ENCODE peak calls at places on chromosomes 11 and 22, in seven cellular contexts. One of them, this sample, is unnamed.

GRCh38 chr11:96194571-96194970 is 148.4 kb downstream of the MAML2 start:
- DNase-seq in AG04450: no peak
- DNase-seq in H1: no peak
- DNase-seq in SW 1271: no peak
- DNase-seq in NCI-H1417: no peak
- DNase-seq in amniotic stem cell: no peak
- DNase-seq in stimulated activated CD8-positive, alpha-beta memory T cell treated with anti-CD3 and anti-CD28 coated beads, Interleukin-4, amount 100 ng/mL, for 1 hour: no peak
- DNase-seq in this sample: no peak

GRCh38 chr11:133945087-133945974 is 11.4 kb downstream of the IGSF9B start:
- DNase-seq in NCI-H1417: no peak
- DNase-seq in H1: no peak
- DNase-seq in SW 1271: no peak
- DNase-seq in amniotic stem cell: no peak
- DNase-seq in AG04450: no peak
- DNase-seq in stimulated activated CD8-positive, alpha-beta memory T cell treated with anti-CD3 and anti-CD28 coated beads, Interleukin-4, amount 100 ng/mL, for 1 hour: no peak
- DNase-seq in this sample: no peak

GRCh38 chr22:20576445-20576816 is 69.0 kb downstream of the MED15 start:
- DNase-seq in AG04450: no peak
- DNase-seq in SW 1271: no peak
- DNase-seq in stimulated activated CD8-positive, alpha-beta memory T cell treated with anti-CD3 and anti-CD28 coated beads, Interleukin-4, amount 100 ng/mL, for 1 hour: no peak
- DNase-seq in H1: no peak
- DNase-seq in amniotic stem cell: no peak
- DNase-seq in NCI-H1417: no peak
- DNase-seq in this sample: no peak

GRCh38 chr11:133579165-133580031 is 47.1 kb upstream of the OPCML start:
- DNase-seq in NCI-H1417: no peak
- DNase-seq in amniotic stem cell: no peak
- DNase-seq in SW 1271: no peak
- DNase-seq in AG04450: no peak
- DNase-seq in H1: no peak
- DNase-seq in stimulated activated CD8-positive, alpha-beta memory T cell treated with anti-CD3 and anti-CD28 coated beads, Interleukin-4, amount 100 ng/mL, for 1 hour: no peak
- DNase-seq in this sample: no peak

GRCh38 chr11:76243157-76243556 is 36.9 kb upstream of the WNT11 start:
- DNase-seq in SW 1271: no peak
- DNase-seq in amniotic stem cell: no peak
- DNase-seq in NCI-H1417: no peak
- DNase-seq in AG04450: no peak
- DNase-seq in H1: no peak
- DNase-seq in stimulated activated CD8-positive, alpha-beta memory T cell treated with anti-CD3 and anti-CD28 coated beads, Interleukin-4, amount 100 ng/mL, for 1 hour: no peak
- DNase-seq in this sample: no peak

GRCh38 chr11:47354913-47355282 is 2.4 kb upstream of the MYBPC3 start:
- DNase-seq in SW 1271: no peak
- DNase-seq in stimulated activated CD8-positive, alpha-beta memory T cell treated with anti-CD3 and anti-CD28 coated beads, Interleukin-4, amount 100 ng/mL, for 1 hour: no peak
- DNase-seq in amniotic stem cell: no peak
- DNase-seq in H1: no peak
- DNase-seq in NCI-H1417: no peak
- DNase-seq in AG04450: no peak
- DNase-seq in this sample: no peak

GRCh38 chr11:68471360-68472340 is 11.1 kb downstream of the PPP6R3 start:
- DNase-seq in AG04450: no peak
- DNase-seq in H1: no peak
- DNase-seq in stimulated activated CD8-positive, alpha-beta memory T cell treated with anti-CD3 and anti-CD28 coated beads, Interleukin-4, amount 100 ng/mL, for 1 hour: no peak
- DNase-seq in NCI-H1417: no peak
- DNase-seq in SW 1271: peak
- DNase-seq in amniotic stem cell: no peak
- DNase-seq in this sample: peak

GRCh38 chr11:102767800-102768199 is 12.6 kb downstream of the MMP10 start:
- DNase-seq in H1: no peak
- DNase-seq in stimulated activated CD8-positive, alpha-beta memory T cell treated with anti-CD3 and anti-CD28 coated beads, Interleukin-4, amount 100 ng/mL, for 1 hour: no peak
- DNase-seq in SW 1271: no peak
- DNase-seq in NCI-H1417: no peak
- DNase-seq in amniotic stem cell: no peak
- DNase-seq in AG04450: no peak
- DNase-seq in this sample: no peak

GRCh38 chr11:115607621-115608191 is 103.5 kb upstream of the CADM1 start:
- DNase-seq in H1: no peak
- DNase-seq in NCI-H1417: no peak
- DNase-seq in amniotic stem cell: no peak
- DNase-seq in stimulated activated CD8-positive, alpha-beta memory T cell treated with anti-CD3 and anti-CD28 coated beads, Interleukin-4, amount 100 ng/mL, for 1 hour: no peak
- DNase-seq in AG04450: no peak
- DNase-seq in SW 1271: no peak
- DNase-seq in this sample: no peak

GRCh38 chr11:107442715-107443215 is 14.9 kb downstream of the CWF19L2 start:
- DNase-seq in amniotic stem cell: no peak
- DNase-seq in NCI-H1417: no peak
- DNase-seq in H1: no peak
- DNase-seq in SW 1271: no peak
- DNase-seq in stimulated activated CD8-positive, alpha-beta memory T cell treated with anti-CD3 and anti-CD28 coated beads, Interleukin-4, amount 100 ng/mL, for 1 hour: no peak
- DNase-seq in AG04450: no peak
- DNase-seq in this sample: no peak

GRCh38 chr11:75625970-75626691 is 42.7 kb downstream of the MAP6 start:
- DNase-seq in H1: no peak
- DNase-seq in AG04450: peak
- DNase-seq in stimulated activated CD8-positive, alpha-beta memory T cell treated with anti-CD3 and anti-CD28 coated beads, Interleukin-4, amount 100 ng/mL, for 1 hour: no peak
- DNase-seq in NCI-H1417: no peak
- DNase-seq in amniotic stem cell: peak
- DNase-seq in SW 1271: no peak
- DNase-seq in this sample: no peak

GRCh38 chr11:27471588-27472397 is 797 bp downstream of the LGR4 start:
- DNase-seq in SW 1271: no peak
- DNase-seq in NCI-H1417: peak
- DNase-seq in amniotic stem cell: no peak
- DNase-seq in AG04450: no peak
- DNase-seq in stimulated activated CD8-positive, alpha-beta memory T cell treated with anti-CD3 and anti-CD28 coated beads, Interleukin-4, amount 100 ng/mL, for 1 hour: no peak
- DNase-seq in H1: no peak
- DNase-seq in this sample: peak

GRCh38 chr11:95923441-95923729 is 522 bp downstream of the MTMR2 start:
- DNase-seq in amniotic stem cell: peak
- DNase-seq in NCI-H1417: no peak
- DNase-seq in AG04450: no peak
- DNase-seq in SW 1271: no peak
- DNase-seq in H1: no peak
- DNase-seq in stimulated activated CD8-positive, alpha-beta memory T cell treated with anti-CD3 and anti-CD28 coated beads, Interleukin-4, amount 100 ng/mL, for 1 hour: no peak
- DNase-seq in this sample: no peak

GRCh38 chr22:36183446-36183845 is 18.2 kb downstream of the APOL4 start:
- DNase-seq in SW 1271: no peak
- DNase-seq in NCI-H1417: no peak
- DNase-seq in AG04450: no peak
- DNase-seq in stimulated activated CD8-positive, alpha-beta memory T cell treated with anti-CD3 and anti-CD28 coated beads, Interleukin-4, amount 100 ng/mL, for 1 hour: no peak
- DNase-seq in amniotic stem cell: no peak
- DNase-seq in H1: no peak
- DNase-seq in this sample: no peak

GRCh38 chr11:63818609-63819008 is 5.4 kb downstream of the SPINDOC start:
- DNase-seq in stimulated activated CD8-positive, alpha-beta memory T cell treated with anti-CD3 and anti-CD28 coated beads, Interleukin-4, amount 100 ng/mL, for 1 hour: no peak
- DNase-seq in amniotic stem cell: no peak
- DNase-seq in AG04450: no peak
- DNase-seq in NCI-H1417: no peak
- DNase-seq in SW 1271: no peak
- DNase-seq in H1: no peak
- DNase-seq in this sample: no peak

GRCh38 chr11:77127969-77128691 is at the start of gene MYO7A:
- DNase-seq in NCI-H1417: no peak
- DNase-seq in stimulated activated CD8-positive, alpha-beta memory T cell treated with anti-CD3 and anti-CD28 coated beads, Interleukin-4, amount 100 ng/mL, for 1 hour: no peak
- DNase-seq in SW 1271: no peak
- DNase-seq in H1: no peak
- DNase-seq in AG04450: no peak
- DNase-seq in amniotic stem cell: no peak
- DNase-seq in this sample: no peak

GRCh38 chr11:105986554-105986953 is 35.5 kb downstream of the MSANTD4 start:
- DNase-seq in AG04450: no peak
- DNase-seq in NCI-H1417: no peak
- DNase-seq in SW 1271: no peak
- DNase-seq in amniotic stem cell: no peak
- DNase-seq in stimulated activated CD8-positive, alpha-beta memory T cell treated with anti-CD3 and anti-CD28 coated beads, Interleukin-4, amount 100 ng/mL, for 1 hour: no peak
- DNase-seq in H1: no peak
- DNase-seq in this sample: no peak

GRCh38 chr11:62558669-62559068 is 12.1 kb upstream of the AHNAK start:
- DNase-seq in NCI-H1417: no peak
- DNase-seq in stimulated activated CD8-positive, alpha-beta memory T cell treated with anti-CD3 and anti-CD28 coated beads, Interleukin-4, amount 100 ng/mL, for 1 hour: no peak
- DNase-seq in SW 1271: no peak
- DNase-seq in amniotic stem cell: no peak
- DNase-seq in AG04450: no peak
- DNase-seq in H1: no peak
- DNase-seq in this sample: no peak

GRCh38 chr11:88363566-88364169 is 26.1 kb upstream of the CTSC start:
- DNase-seq in amniotic stem cell: no peak
- DNase-seq in SW 1271: no peak
- DNase-seq in NCI-H1417: no peak
- DNase-seq in H1: no peak
- DNase-seq in stimulated activated CD8-positive, alpha-beta memory T cell treated with anti-CD3 and anti-CD28 coated beads, Interleukin-4, amount 100 ng/mL, for 1 hour: no peak
- DNase-seq in AG04450: no peak
- DNase-seq in this sample: peak

GRCh38 chr11:48172818-48173609 is 43.6 kb upstream of the OR4B1 start:
- DNase-seq in H1: peak
- DNase-seq in AG04450: peak
- DNase-seq in stimulated activated CD8-positive, alpha-beta memory T cell treated with anti-CD3 and anti-CD28 coated beads, Interleukin-4, amount 100 ng/mL, for 1 hour: peak
- DNase-seq in NCI-H1417: peak
- DNase-seq in SW 1271: no peak
- DNase-seq in amniotic stem cell: no peak
- DNase-seq in this sample: no peak

GRCh38 chr11:96038046-96038445 is 114.1 kb upstream of the MTMR2 start:
- DNase-seq in NCI-H1417: no peak
- DNase-seq in stimulated activated CD8-positive, alpha-beta memory T cell treated with anti-CD3 and anti-CD28 coated beads, Interleukin-4, amount 100 ng/mL, for 1 hour: no peak
- DNase-seq in amniotic stem cell: no peak
- DNase-seq in H1: no peak
- DNase-seq in AG04450: no peak
- DNase-seq in SW 1271: no peak
- DNase-seq in this sample: no peak

GRCh38 chr22:37922177-37922576 is 16.1 kb downstream of the MICALL1 start:
- DNase-seq in H1: no peak
- DNase-seq in AG04450: no peak
- DNase-seq in amniotic stem cell: no peak
- DNase-seq in stimulated activated CD8-positive, alpha-beta memory T cell treated with anti-CD3 and anti-CD28 coated beads, Interleukin-4, amount 100 ng/mL, for 1 hour: no peak
- DNase-seq in NCI-H1417: no peak
- DNase-seq in SW 1271: no peak
- DNase-seq in this sample: no peak

GRCh38 chr11:122141757-122142156 is 25.7 kb upstream of the BLID start:
- DNase-seq in H1: no peak
- DNase-seq in stimulated activated CD8-positive, alpha-beta memory T cell treated with anti-CD3 and anti-CD28 coated beads, Interleukin-4, amount 100 ng/mL, for 1 hour: no peak
- DNase-seq in AG04450: no peak
- DNase-seq in NCI-H1417: peak
- DNase-seq in amniotic stem cell: no peak
- DNase-seq in SW 1271: no peak
- DNase-seq in this sample: no peak

GRCh38 chr11:130208241-130209127 is 48.9 kb downstream of the ST14 start:
- DNase-seq in amniotic stem cell: no peak
- DNase-seq in SW 1271: no peak
- DNase-seq in AG04450: no peak
- DNase-seq in stimulated activated CD8-positive, alpha-beta memory T cell treated with anti-CD3 and anti-CD28 coated beads, Interleukin-4, amount 100 ng/mL, for 1 hour: no peak
- DNase-seq in NCI-H1417: no peak
- DNase-seq in H1: no peak
- DNase-seq in this sample: no peak

GRCh38 chr11:312092-312816 is 1.6 kb upstream of the IFITM1 start:
- DNase-seq in NCI-H1417: no peak
- DNase-seq in amniotic stem cell: no peak
- DNase-seq in stimulated activated CD8-positive, alpha-beta memory T cell treated with anti-CD3 and anti-CD28 coated beads, Interleukin-4, amount 100 ng/mL, for 1 hour: no peak
- DNase-seq in H1: no peak
- DNase-seq in AG04450: no peak
- DNase-seq in SW 1271: no peak
- DNase-seq in this sample: no peak

GRCh38 chr11:117668291-117668690 is 128.7 kb downstream of the DSCAML1 start:
- DNase-seq in amniotic stem cell: no peak
- DNase-seq in NCI-H1417: no peak
- DNase-seq in stimulated activated CD8-positive, alpha-beta memory T cell treated with anti-CD3 and anti-CD28 coated beads, Interleukin-4, amount 100 ng/mL, for 1 hour: no peak
- DNase-seq in SW 1271: no peak
- DNase-seq in AG04450: no peak
- DNase-seq in H1: no peak
- DNase-seq in this sample: no peak

GRCh38 chr11:62999156-62999555 is 14.4 kb upstream of the SLC22A6 start:
- DNase-seq in H1: no peak
- DNase-seq in AG04450: no peak
- DNase-seq in SW 1271: no peak
- DNase-seq in amniotic stem cell: no peak
- DNase-seq in stimulated activated CD8-positive, alpha-beta memory T cell treated with anti-CD3 and anti-CD28 coated beads, Interleukin-4, amount 100 ng/mL, for 1 hour: no peak
- DNase-seq in NCI-H1417: no peak
- DNase-seq in this sample: no peak

GRCh38 chr11:99973993-99974392 is 713.1 kb upstream of the ARHGAP42 start:
- DNase-seq in SW 1271: no peak
- DNase-seq in NCI-H1417: no peak
- DNase-seq in AG04450: no peak
- DNase-seq in H1: no peak
- DNase-seq in amniotic stem cell: no peak
- DNase-seq in stimulated activated CD8-positive, alpha-beta memory T cell treated with anti-CD3 and anti-CD28 coated beads, Interleukin-4, amount 100 ng/mL, for 1 hour: no peak
- DNase-seq in this sample: no peak

GRCh38 chr11:14642873-14643696 is 519 bp upstream of the PDE3B start:
- DNase-seq in NCI-H1417: peak
- DNase-seq in AG04450: no peak
- DNase-seq in stimulated activated CD8-positive, alpha-beta memory T cell treated with anti-CD3 and anti-CD28 coated beads, Interleukin-4, amount 100 ng/mL, for 1 hour: peak
- DNase-seq in SW 1271: no peak
- DNase-seq in H1: no peak
- DNase-seq in amniotic stem cell: no peak
- DNase-seq in this sample: peak

GRCh38 chr11:66725646-66726045 is 3.4 kb downstream of the SPTBN2 start:
- DNase-seq in H1: no peak
- DNase-seq in NCI-H1417: no peak
- DNase-seq in AG04450: no peak
- DNase-seq in SW 1271: no peak
- DNase-seq in amniotic stem cell: no peak
- DNase-seq in stimulated activated CD8-positive, alpha-beta memory T cell treated with anti-CD3 and anti-CD28 coated beads, Interleukin-4, amount 100 ng/mL, for 1 hour: no peak
- DNase-seq in this sample: no peak

GRCh38 chr22:23481369-23481768 is 98.7 kb downstream of the IGLL1 start:
- DNase-seq in amniotic stem cell: no peak
- DNase-seq in NCI-H1417: no peak
- DNase-seq in SW 1271: no peak
- DNase-seq in H1: no peak
- DNase-seq in AG04450: no peak
- DNase-seq in stimulated activated CD8-positive, alpha-beta memory T cell treated with anti-CD3 and anti-CD28 coated beads, Interleukin-4, amount 100 ng/mL, for 1 hour: no peak
- DNase-seq in this sample: no peak

GRCh38 chr11:65695459-65696241 is 16.4 kb upstream of the KAT5 start:
- DNase-seq in amniotic stem cell: no peak
- DNase-seq in stimulated activated CD8-positive, alpha-beta memory T cell treated with anti-CD3 and anti-CD28 coated beads, Interleukin-4, amount 100 ng/mL, for 1 hour: no peak
- DNase-seq in NCI-H1417: peak
- DNase-seq in H1: no peak
- DNase-seq in SW 1271: no peak
- DNase-seq in AG04450: no peak
- DNase-seq in this sample: no peak